ENCODE peak calls at places on chromosomes 2 and 18, in five cellular contexts. N is dorsolateral prefrontal cortex, C is left lung, Y is lower lobe of right lung, V is IMR-90. O is an unnamed sample.

GRCh38 chr18:46641917-46642316 is 15.1 kb downstream of the LOXHD1 start:
- DNase-seq in V (no peak), N (no peak), Y (no peak), C (no peak), O (no peak)

GRCh38 chr2:25042321-25043240 is 705 bp downstream of the EFR3B start:
- DNase-seq in C (peak), N (peak), Y (peak), V (peak), O (no peak)

GRCh38 chr18:11849845-11850747 is 1.1 kb upstream of the CHMP1B start:
- DNase-seq in N (peak), C (peak), Y (peak), V (peak), O (peak)

GRCh38 chr2:12861344-12861942 is 144.7 kb downstream of the TRIB2 start:
- DNase-seq in V (peak), Y (no peak), N (no peak), C (no peak), O (no peak)

GRCh38 chr18:6798896-6799295 is 69.4 kb downstream of the ARHGAP28 start:
- DNase-seq in C (no peak), N (no peak), Y (no peak), V (no peak), O (no peak)

GRCh38 chr2:110853516-110853915 is 121.1 kb downstream of the ACOXL start:
- DNase-seq in Y (no peak), V (peak), N (no peak), C (no peak), O (peak)

GRCh38 chr2:241860184-241861078 is 1.7 kb upstream of the PDCD1 start:
- DNase-seq in N (no peak), V (no peak), C (peak), Y (peak), O (no peak)

GRCh38 chr2:63894167-63894566 is 52.5 kb downstream of the UGP2 start:
- DNase-seq in C (no peak), Y (no peak), V (no peak), N (no peak), O (no peak)

GRCh38 chr2:9335322-9335754 is 88.0 kb downstream of the ITGB1BP1 start:
- DNase-seq in V (no peak), Y (no peak), C (no peak), N (no peak), O (no peak)

GRCh38 chr2:12014088-12014960 is 267.9 kb downstream of the LPIN1 start:
- DNase-seq in V (peak), N (no peak), C (no peak), Y (peak), O (peak)

GRCh38 chr2:233844064-233844807 is 10.1 kb downstream of the HJURP start:
- DNase-seq in V (no peak), C (no peak), N (no peak), Y (no peak), O (no peak)

GRCh38 chr2:236706288-236706687 is 136.7 kb downstream of the ACKR3 start:
- DNase-seq in C (no peak), N (no peak), Y (no peak), V (no peak), O (no peak)

GRCh38 chr2:161994766-161995165 is 79.2 kb downstream of the DPP4 start:
- DNase-seq in V (no peak), Y (no peak), C (no peak), N (no peak), O (no peak)

GRCh38 chr2:240502430-240503121 is 55.2 kb downstream of the ANKMY1 start:
- DNase-seq in Y (peak), C (peak), N (no peak), V (no peak), O (peak)

GRCh38 chr2:218898109-218898878 is 17.6 kb downstream of the WNT10A start:
- DNase-seq in N (peak), Y (peak), C (peak), V (peak), O (peak)

GRCh38 chr2:185793532-185794073 is 55.0 kb downstream of the FSIP2 start:
- DNase-seq in C (no peak), V (no peak), Y (no peak), N (no peak), O (no peak)

GRCh38 chr2:36387258-36387916 is 31.8 kb downstream of the CRIM1 start:
- DNase-seq in C (no peak), Y (no peak), N (no peak), V (no peak), O (no peak)

GRCh38 chr2:196379600-196379999 is 208.2 kb upstream of the STK17B start:
- DNase-seq in Y (no peak), V (no peak), N (no peak), C (no peak), O (no peak)

GRCh38 chr2:174680221-174680620 is 82.6 kb upstream of the WIPF1 start:
- DNase-seq in C (no peak), Y (no peak), N (no peak), V (no peak), O (no peak)

GRCh38 chr2:20506281-20506685 is 59.4 kb downstream of the RHOB start:
- DNase-seq in N (no peak), C (no peak), V (peak), Y (no peak), O (no peak)

GRCh38 chr2:20221169-20221938 is 3.6 kb downstream of the SDC1 start:
- DNase-seq in N (no peak), C (no peak), Y (no peak), V (peak), O (no peak)

GRCh38 chr2:3025261-3025660 is 352.4 kb downstream of the EIPR1 start:
- DNase-seq in C (no peak), V (no peak), Y (no peak), N (no peak), O (no peak)

GRCh38 chr2:24411488-24412146 is 51.3 kb upstream of the ITSN2 start:
- DNase-seq in Y (no peak), C (no peak), N (no peak), V (no peak), O (no peak)

GRCh38 chr2:30514134-30514860 is 67.3 kb downstream of the LCLAT1 start:
- DNase-seq in V (peak), N (no peak), C (no peak), Y (no peak), O (peak)

GRCh38 chr2:148817210-148817708 is 57.8 kb upstream of the KIF5C start:
- DNase-seq in Y (no peak), C (no peak), N (no peak), V (no peak), O (no peak)

GRCh38 chr2:113179446-113180045 is 5.8 kb downstream of the PSD4 start:
- DNase-seq in V (no peak), N (peak), Y (no peak), C (peak), O (no peak)

GRCh38 chr2:51717318-51717717 is 685.4 kb upstream of the NRXN1 start:
- DNase-seq in Y (no peak), C (no peak), V (peak), N (no peak), O (no peak)

GRCh38 chr18:5420909-5421308 is 122.9 kb downstream of the EPB41L3 start:
- DNase-seq in Y (no peak), C (no peak), N (no peak), V (no peak), O (peak)

GRCh38 chr2:18889565-18890332 is 300.4 kb upstream of the NT5C1B start:
- DNase-seq in V (no peak), Y (no peak), N (no peak), C (no peak), O (peak)

GRCh38 chr18:28176933-28177827 is at the start of gene CDH2:
- DNase-seq in V (peak), Y (peak), N (peak), C (peak), O (no peak)
- H3K27ac ChIP-seq in V (peak), Y (no peak), N (peak), C (no peak), O (no peak)

GRCh38 chr2:239202343-239202742 is 198.5 kb downstream of the HDAC4 start:
- DNase-seq in N (no peak), Y (no peak), C (peak), V (no peak), O (peak)
- H3K27ac ChIP-seq in N (peak), Y (no peak), C (no peak), V (no peak), O (peak)

DNA sequence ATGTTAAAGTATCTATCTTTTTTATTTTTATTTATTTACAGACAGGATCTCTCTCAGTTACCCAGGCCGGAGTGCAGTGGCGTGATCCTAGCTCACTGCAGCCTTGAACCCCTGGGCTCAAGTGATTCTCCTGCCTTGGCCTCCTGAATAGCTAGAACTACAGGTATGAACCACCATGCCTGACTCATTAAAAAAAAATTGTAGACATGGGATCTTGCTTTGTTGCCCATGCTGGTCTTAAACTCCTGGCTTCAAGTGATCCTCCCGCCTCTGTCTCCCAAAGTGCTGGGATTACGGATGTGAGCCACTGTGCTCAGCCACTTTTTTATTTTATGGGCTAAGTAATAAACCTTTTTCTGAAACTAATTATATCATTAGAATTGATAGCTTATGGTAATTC is 7.1 kb downstream of the MFSD6 start:
- DNase-seq in V (no peak), Y (no peak), C (no peak), N (no peak), O (no peak)
- H3K27ac ChIP-seq in V (no peak), Y (no peak), C (peak), N (no peak), O (peak)

GRCh38 chr2:86284401-86284841 is 53.0 kb downstream of the REEP1 start:
- DNase-seq in V (no peak), C (no peak), Y (no peak), N (no peak), O (peak)
- H3K27ac ChIP-seq in V (no peak), C (no peak), Y (no peak), N (no peak), O (peak)

GRCh38 chr2:127118038-127118437 is 11.1 kb upstream of the BIN1 start:
- DNase-seq in N (no peak), C (peak), V (no peak), Y (no peak), O (no peak)

GRCh38 chr2:127118467-127118866 is 11.5 kb upstream of the BIN1 start:
- DNase-seq in N (peak), V (no peak), Y (no peak), C (no peak), O (no peak)

GRCh38 chr2:127117603-127118002 is 10.6 kb upstream of the BIN1 start:
- DNase-seq in Y (no peak), N (no peak), C (no peak), V (no peak), O (no peak)

GRCh38 chr2:127121341-127121740 is 14.4 kb upstream of the BIN1 start:
- DNase-seq in V (no peak), C (no peak), Y (no peak), N (no peak), O (no peak)

GRCh38 chr2:127115471-127116199 is 8.7 kb upstream of the BIN1 start:
- DNase-seq in N (peak), C (no peak), V (no peak), Y (no peak), O (no peak)
- H3K27ac ChIP-seq in N (peak), C (no peak), V (no peak), Y (no peak), O (no peak)

DNA sequence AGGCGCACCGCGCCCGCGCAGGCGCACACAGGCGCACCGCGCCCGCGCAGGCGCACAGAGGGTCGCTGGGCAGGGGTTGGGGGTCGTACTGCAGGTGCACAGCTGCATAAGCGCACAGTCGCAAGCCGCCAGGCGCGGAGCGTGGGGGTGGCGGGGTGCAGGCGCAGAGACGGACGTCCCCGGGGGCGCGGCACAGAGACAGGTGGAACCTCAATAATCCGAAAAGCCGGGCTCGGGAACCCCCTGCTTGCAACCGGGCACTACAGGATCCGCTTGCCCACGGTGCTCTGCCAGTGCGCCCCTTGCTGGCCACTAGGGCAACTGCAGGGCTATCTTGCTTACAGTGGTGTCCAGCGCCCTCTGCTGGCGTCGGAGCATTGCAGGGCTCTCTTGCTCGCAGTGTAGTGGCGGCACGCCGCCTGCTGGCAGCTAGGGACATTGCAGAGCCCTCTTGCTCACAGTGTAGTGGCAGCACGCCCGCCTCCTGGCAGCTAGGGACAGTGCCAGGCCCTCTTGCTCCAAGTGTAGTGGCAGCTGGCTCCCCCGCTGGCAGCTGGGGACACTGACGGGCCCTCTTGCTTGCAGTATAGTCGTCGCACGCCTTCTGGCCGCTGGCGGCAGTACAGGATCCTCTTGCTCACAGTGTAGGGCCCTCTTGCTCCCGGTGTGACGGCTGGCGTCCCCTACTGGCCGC is 34.9 kb downstream of the FAM110C start:
- DNase-seq in C (peak), Y (peak), N (no peak), V (peak), O (no peak)
- H3K27ac ChIP-seq in C (no peak), Y (no peak), N (no peak), V (no peak), O (no peak)

GRCh38 chr18:34740724-34741123 is 30.6 kb downstream of the DTNA start:
- DNase-seq in Y (no peak), N (no peak), V (no peak), C (no peak), O (peak)

GRCh38 chr18:34744569-34744968 is 34.5 kb downstream of the DTNA start:
- DNase-seq in N (no peak), V (no peak), Y (no peak), C (no peak), O (no peak)

GRCh38 chr18:34742761-34743366 is 32.8 kb downstream of the DTNA start:
- DNase-seq in N (no peak), C (no peak), V (no peak), Y (no peak), O (no peak)

GRCh38 chr18:34741401-34741800 is 31.3 kb downstream of the DTNA start:
- DNase-seq in Y (no peak), N (no peak), C (no peak), V (no peak), O (no peak)

GRCh38 chr18:34746614-34747013 is 36.5 kb downstream of the DTNA start:
- DNase-seq in V (no peak), N (no peak), Y (no peak), C (no peak), O (no peak)
- H3K27ac ChIP-seq in V (no peak), N (no peak), Y (no peak), C (no peak), O (peak)

GRCh38 chr2:43121915-43122314 is 104.5 kb downstream of the ZFP36L2 start:
- DNase-seq in N (no peak), Y (no peak), C (no peak), V (no peak), O (no peak)

GRCh38 chr2:43123486-43123885 is 102.9 kb downstream of the ZFP36L2 start:
- DNase-seq in N (peak), V (no peak), C (no peak), Y (no peak), O (no peak)

GRCh38 chr2:43124667-43125057 is 101.7 kb downstream of the ZFP36L2 start:
- DNase-seq in V (no peak), C (no peak), Y (no peak), N (peak), O (no peak)

GRCh38 chr2:43123981-43124666 is 102.3 kb downstream of the ZFP36L2 start:
- DNase-seq in N (peak), C (no peak), Y (no peak), V (no peak), O (no peak)

GRCh38 chr2:43123056-43123455 is 103.3 kb downstream of the ZFP36L2 start:
- DNase-seq in Y (no peak), N (no peak), V (no peak), C (no peak), O (no peak)
- H3K27ac ChIP-seq in Y (no peak), N (no peak), V (no peak), C (no peak), O (no peak)